ENCODE peak calls at places on chromosomes 3 and 15, in four cellular contexts. R, B, U and I are unnamed samples.

GRCh38 chr3:167493240-167493639 is 19.4 kb upstream of the SERPINI2 start:
- DNase-seq in U (no peak), R (no peak), B (no peak), I (no peak)

GRCh38 chr3:186287723-186288122 is 74.3 kb downstream of the DGKG start:
- DNase-seq in U (no peak), R (no peak), B (no peak), I (no peak)

GRCh38 chr3:40191850-40192448 is 117.6 kb upstream of the EIF1B start:
- DNase-seq in U (peak; percentile 72), B (peak; percentile 44), R (peak; percentile 45), I (no peak)

GRCh38 chr3:96813820-96814580 is 394 bp upstream of the EPHA6 start:
- DNase-seq in R (peak; percentile 45), U (peak; percentile 78), B (no peak), I (no peak)

GRCh38 chr3:194089357-194090177 is 46.4 kb upstream of the HES1 start:
- DNase-seq in U (peak; percentile 87), B (no peak), R (peak; percentile 88), I (peak; percentile 98)

GRCh38 chr3:69044608-69045007 is 7.5 kb downstream of the TMF1 start:
- DNase-seq in R (no peak), B (no peak), U (no peak), I (no peak)

GRCh38 chr15:69929905-69930630 is 167.6 kb downstream of the TLE3 start:
- DNase-seq in U (no peak), R (no peak), B (no peak), I (no peak)

GRCh38 chr15:73704869-73705645 is 20.9 kb downstream of the CD276 start:
- DNase-seq in B (peak; percentile 48), U (peak; percentile 82), R (peak; percentile 59), I (no peak)

GRCh38 chr3:187209501-187209900 is 12.2 kb downstream of the RTP1 start:
- DNase-seq in U (no peak), B (no peak), R (no peak), I (no peak)

GRCh38 chr3:174023445-174023844 is 625.9 kb downstream of the NLGN1 start:
- DNase-seq in U (no peak), R (no peak), B (no peak), I (no peak)

GRCh38 chr3:127070776-127071175 is 87.9 kb downstream of the PLXNA1 start:
- DNase-seq in B (no peak), U (peak; percentile 21), R (no peak), I (no peak)

GRCh38 chr3:12472000-12472399 is 12.3 kb upstream of the TSEN2 start:
- DNase-seq in R (no peak), B (no peak), U (no peak), I (no peak)

GRCh38 chr3:99999541-99999940 is 114.8 kb downstream of the FILIP1L start:
- DNase-seq in U (no peak), B (no peak), R (no peak), I (no peak)

GRCh38 chr15:89496155-89497098 is at the start of gene RHCG:
- DNase-seq in U (no peak), B (no peak), R (no peak), I (peak; percentile 88)

GRCh38 chr15:63063877-63064409 is 21.4 kb downstream of the TPM1 start:
- DNase-seq in U (no peak), R (no peak), B (no peak), I (no peak)

GRCh38 chr15:63061971-63062370 is 19.4 kb downstream of the TPM1 start:
- DNase-seq in U (no peak), B (no peak), R (no peak), I (no peak)

GRCh38 chr15:63065262-63066234 is 23.0 kb downstream of the TPM1 start:
- DNase-seq in U (no peak), B (no peak), R (no peak), I (no peak)

GRCh38 chr15:63060699-63061098 is 18.2 kb downstream of the TPM1 start:
- DNase-seq in B (no peak), R (no peak), U (no peak), I (no peak)

GRCh38 chr15:63063164-63063756 is 20.7 kb downstream of the TPM1 start:
- DNase-seq in U (no peak), B (no peak), R (no peak), I (no peak)
- TF ChIP-seq POLR2A in U (no peak), B (no peak), R (no peak), I (no peak)

DNA sequence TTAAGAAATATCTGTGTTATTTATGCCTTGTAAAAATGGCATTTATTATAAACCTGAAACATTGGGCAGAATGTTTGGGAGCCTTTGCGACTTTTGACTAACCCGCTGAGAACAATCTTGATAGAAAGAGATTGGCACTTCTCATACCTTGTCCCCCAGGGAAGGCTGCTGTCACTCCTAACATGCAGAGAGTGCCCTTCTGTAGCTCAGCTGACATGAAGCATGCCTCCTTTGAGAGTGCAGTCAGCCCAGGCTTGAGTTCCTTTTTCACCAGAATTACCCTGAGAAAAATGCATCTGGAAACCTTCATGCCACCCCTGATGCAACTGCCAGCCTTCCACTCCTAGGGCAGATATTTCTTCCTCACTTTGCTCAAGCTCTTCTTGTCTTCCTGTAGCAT is 569.2 kb upstream of the ARPP21 start:
- DNase-seq in R (no peak), B (no peak), U (no peak), I (no peak)
- H3K27ac ChIP-seq in R (no peak overlapping the region), B (no peak overlapping the region), U (no peak overlapping the region), I (no peak overlapping the region)

DNA sequence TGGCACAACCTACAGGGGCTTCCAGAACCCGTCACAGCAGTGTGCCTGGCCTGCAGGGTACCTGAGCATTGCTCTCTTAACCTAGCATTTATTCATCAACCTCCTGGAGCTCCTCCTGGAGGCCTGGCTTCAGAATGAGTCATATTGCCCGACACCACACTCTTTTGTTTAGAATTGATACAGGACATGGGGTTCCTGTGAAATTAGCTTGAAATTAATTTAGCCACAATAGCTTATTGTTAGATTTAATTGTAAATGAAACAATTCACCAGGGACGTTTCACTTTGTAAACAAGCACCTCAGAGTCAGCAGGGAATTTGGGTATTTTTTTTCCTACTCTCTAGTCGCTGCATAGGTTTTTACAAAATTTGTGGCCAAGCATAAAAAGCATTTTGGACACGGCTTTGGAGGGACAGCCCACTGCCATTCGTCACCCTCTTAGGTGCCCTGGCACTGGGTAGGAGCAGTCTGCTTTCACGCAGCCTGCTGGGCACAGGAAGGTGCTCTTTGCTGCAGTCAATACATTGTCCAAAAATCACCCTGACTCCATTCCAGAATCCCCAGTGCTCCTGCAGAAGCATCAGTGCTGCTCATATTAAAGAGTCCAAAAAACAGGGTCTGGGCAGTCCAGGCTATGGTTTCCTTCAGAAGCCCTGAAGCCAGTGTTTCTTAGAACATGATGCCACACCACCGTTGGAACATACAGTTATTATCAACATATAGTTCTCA is 60.8 kb upstream of the MEF2A start:
- DNase-seq in B (no peak), U (no peak), R (no peak), I (peak; percentile 46)
- TF ChIP-seq POLR2A in B (no peak), U (no peak), R (no peak), I (no peak)

DNA sequence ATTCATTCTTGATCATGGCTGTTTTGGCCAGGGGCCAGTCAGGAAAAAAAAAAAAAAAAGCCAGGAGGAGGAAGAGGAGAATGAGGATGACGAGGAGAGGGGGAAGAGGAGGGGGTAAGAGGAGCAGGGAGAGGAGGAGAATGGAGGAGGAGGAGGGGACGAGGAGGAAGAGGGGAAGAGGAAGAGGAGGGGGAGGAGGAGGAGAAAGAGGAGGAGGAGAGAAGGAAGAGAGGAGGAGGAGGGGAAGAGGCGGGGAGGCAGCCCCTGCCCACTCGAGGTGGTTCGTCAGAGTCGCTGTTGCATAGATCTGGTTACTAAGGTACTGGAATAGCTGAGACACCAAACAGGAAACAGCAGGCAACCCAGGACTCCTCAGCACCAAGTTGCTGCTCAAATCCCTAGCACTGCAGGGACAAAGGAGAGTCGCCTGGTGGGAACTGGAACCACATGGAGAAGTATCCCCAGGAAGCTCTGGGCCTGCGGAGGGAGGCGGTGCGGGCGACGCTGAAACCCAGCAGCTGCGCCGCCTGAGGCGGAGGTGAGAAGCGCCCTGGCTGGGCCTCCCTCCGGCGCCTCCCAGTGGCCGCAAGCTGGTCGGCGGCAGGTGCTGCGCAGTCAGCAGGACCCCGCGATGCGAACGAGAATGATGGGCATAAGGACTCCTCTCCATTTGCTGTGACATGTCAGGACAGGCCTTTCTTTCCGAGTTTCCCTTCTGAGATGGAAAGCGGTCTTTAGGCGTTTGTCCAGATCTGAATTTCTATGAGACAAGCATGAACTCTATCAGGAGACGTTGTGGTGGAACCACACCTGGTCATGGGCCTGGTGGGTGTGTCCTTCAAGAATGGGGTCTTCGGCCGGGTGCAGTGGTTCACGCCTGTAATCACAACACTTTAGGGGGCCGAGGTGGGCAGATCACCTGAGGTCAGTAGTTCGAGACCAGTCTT is 17.5 kb downstream of the FAM240A start:
- DNase-seq in U (peak; percentile 90), R (peak; percentile 82), B (peak; percentile 67), I (no peak)
- H3K27ac ChIP-seq in U (peak overlapping the region; percentile 63), R (peak overlapping the region; percentile 69), B (peak overlapping the region; percentile 61), I (peak overlapping the region; percentile 86)